ENCODE peak calls at places on chromosomes 3 and 15, in ten cellular contexts. One of them, this sample, is unnamed.

GRCh38 chr3:36540898-36541518 is 160.7 kb downstream of the STAC start:
- DNase-seq in GM12865: no peak
- DNase-seq in GM12864: no peak
- DNase-seq in H7: peak
- DNase-seq in choroid plexus epithelial cell: peak
- DNase-seq in mesendoderm: peak
- DNase-seq in left ventricle myocardium inferior: no peak
- DNase-seq in right cardiac atrium: no peak
- DNase-seq in AG04450: no peak
- DNase-seq in AG09309: peak
- DNase-seq in this sample: peak

GRCh38 chr3:63845215-63845614 is 18.4 kb downstream of the THOC7 start:
- DNase-seq in GM12865: no peak
- DNase-seq in GM12864: no peak
- DNase-seq in H7: no peak
- DNase-seq in choroid plexus epithelial cell: no peak
- DNase-seq in mesendoderm: no peak
- DNase-seq in left ventricle myocardium inferior: no peak
- DNase-seq in right cardiac atrium: no peak
- DNase-seq in AG04450: no peak
- DNase-seq in AG09309: no peak
- DNase-seq in this sample: peak

GRCh38 chr15:37206690-37207089 is 106.3 kb upstream of the MEIS2 start:
- DNase-seq in GM12865: no peak
- DNase-seq in GM12864: no peak
- DNase-seq in H7: no peak
- DNase-seq in choroid plexus epithelial cell: no peak
- DNase-seq in mesendoderm: no peak
- DNase-seq in left ventricle myocardium inferior: no peak
- DNase-seq in right cardiac atrium: no peak
- DNase-seq in AG04450: no peak
- DNase-seq in AG09309: no peak
- DNase-seq in this sample: no peak

GRCh38 chr3:151974067-151974466 is 100.6 kb downstream of the SUCNR1 start:
- DNase-seq in GM12865: no peak
- DNase-seq in GM12864: no peak
- DNase-seq in H7: no peak
- DNase-seq in choroid plexus epithelial cell: peak
- DNase-seq in mesendoderm: peak
- DNase-seq in left ventricle myocardium inferior: no peak
- DNase-seq in right cardiac atrium: no peak
- DNase-seq in AG04450: no peak
- DNase-seq in AG09309: no peak
- DNase-seq in this sample: peak

GRCh38 chr3:151743860-151744259 is 10.1 kb downstream of the AADACL2 start:
- DNase-seq in GM12865: no peak
- DNase-seq in GM12864: no peak
- DNase-seq in H7: no peak
- DNase-seq in choroid plexus epithelial cell: no peak
- DNase-seq in mesendoderm: no peak
- DNase-seq in left ventricle myocardium inferior: no peak
- DNase-seq in right cardiac atrium: no peak
- DNase-seq in AG04450: no peak
- DNase-seq in AG09309: no peak
- DNase-seq in this sample: no peak

GRCh38 chr3:72343078-72343477 is 505.2 kb downstream of the SHQ1 start:
- DNase-seq in GM12865: peak
- DNase-seq in GM12864: no peak
- DNase-seq in H7: no peak
- DNase-seq in choroid plexus epithelial cell: peak
- DNase-seq in mesendoderm: no peak
- DNase-seq in left ventricle myocardium inferior: no peak
- DNase-seq in right cardiac atrium: no peak
- DNase-seq in AG04450: no peak
- DNase-seq in AG09309: peak
- DNase-seq in this sample: peak

GRCh38 chr3:40306336-40306735 is 3.2 kb upstream of the EIF1B start:
- DNase-seq in GM12865: no peak
- DNase-seq in GM12864: no peak
- DNase-seq in H7: no peak
- DNase-seq in choroid plexus epithelial cell: no peak
- DNase-seq in mesendoderm: no peak
- DNase-seq in left ventricle myocardium inferior: no peak
- DNase-seq in right cardiac atrium: no peak
- DNase-seq in AG04450: no peak
- DNase-seq in AG09309: no peak
- DNase-seq in this sample: no peak

GRCh38 chr3:177491301-177492031 is 294.2 kb upstream of the TBL1XR1 start:
- DNase-seq in GM12865: no peak
- DNase-seq in GM12864: no peak
- DNase-seq in H7: no peak
- DNase-seq in choroid plexus epithelial cell: no peak
- DNase-seq in mesendoderm: peak
- DNase-seq in left ventricle myocardium inferior: no peak
- DNase-seq in right cardiac atrium: no peak
- DNase-seq in AG04450: no peak
- DNase-seq in AG09309: no peak
- DNase-seq in this sample: peak

GRCh38 chr3:126816956-126817777 is 113.1 kb downstream of the CHCHD6 start:
- DNase-seq in GM12865: no peak
- DNase-seq in GM12864: no peak
- DNase-seq in H7: no peak
- DNase-seq in choroid plexus epithelial cell: peak
- DNase-seq in mesendoderm: no peak
- DNase-seq in left ventricle myocardium inferior: peak
- DNase-seq in right cardiac atrium: no peak
- DNase-seq in AG04450: no peak
- DNase-seq in AG09309: no peak
- DNase-seq in this sample: no peak

GRCh38 chr15:78620021-78620838 is 566 bp downstream of the CHRNA3 start:
- DNase-seq in GM12865: no peak
- DNase-seq in GM12864: no peak
- DNase-seq in H7: peak
- DNase-seq in choroid plexus epithelial cell: peak
- DNase-seq in mesendoderm: peak
- DNase-seq in left ventricle myocardium inferior: no peak
- DNase-seq in right cardiac atrium: no peak
- DNase-seq in AG04450: no peak
- DNase-seq in AG09309: no peak
- DNase-seq in this sample: peak

GRCh38 chr15:84611631-84612030 is 10.8 kb downstream of the ZSCAN2 start:
- DNase-seq in GM12865: no peak
- DNase-seq in GM12864: no peak
- DNase-seq in H7: no peak
- DNase-seq in choroid plexus epithelial cell: no peak
- DNase-seq in mesendoderm: no peak
- DNase-seq in left ventricle myocardium inferior: no peak
- DNase-seq in right cardiac atrium: no peak
- DNase-seq in AG04450: no peak
- DNase-seq in AG09309: no peak
- DNase-seq in this sample: no peak

GRCh38 chr3:52046186-52046913 is 10.0 kb downstream of the DUSP7 start:
- DNase-seq in GM12865: no peak
- DNase-seq in GM12864: no peak
- DNase-seq in H7: no peak
- DNase-seq in choroid plexus epithelial cell: peak
- DNase-seq in mesendoderm: peak
- DNase-seq in left ventricle myocardium inferior: no peak
- DNase-seq in right cardiac atrium: peak
- DNase-seq in AG04450: peak
- DNase-seq in AG09309: peak
- DNase-seq in this sample: peak

GRCh38 chr15:50058231-50058630 is 60.8 kb downstream of the ATP8B4 start:
- DNase-seq in GM12865: no peak
- DNase-seq in GM12864: no peak
- DNase-seq in H7: no peak
- DNase-seq in choroid plexus epithelial cell: peak
- DNase-seq in mesendoderm: no peak
- DNase-seq in left ventricle myocardium inferior: no peak
- DNase-seq in right cardiac atrium: no peak
- DNase-seq in AG04450: no peak
- DNase-seq in AG09309: no peak
- DNase-seq in this sample: peak

GRCh38 chr15:98012354-98012753 is 51.9 kb downstream of the ARRDC4 start:
- DNase-seq in GM12865: no peak
- DNase-seq in GM12864: no peak
- DNase-seq in H7: no peak
- DNase-seq in choroid plexus epithelial cell: no peak
- DNase-seq in mesendoderm: no peak
- DNase-seq in left ventricle myocardium inferior: no peak
- DNase-seq in right cardiac atrium: no peak
- DNase-seq in AG04450: no peak
- DNase-seq in AG09309: no peak
- DNase-seq in this sample: no peak

GRCh38 chr15:98018761-98019351 is 58.4 kb downstream of the ARRDC4 start:
- DNase-seq in GM12865: no peak
- DNase-seq in GM12864: no peak
- DNase-seq in H7: no peak
- DNase-seq in choroid plexus epithelial cell: no peak
- DNase-seq in mesendoderm: no peak
- DNase-seq in left ventricle myocardium inferior: no peak
- DNase-seq in right cardiac atrium: no peak
- DNase-seq in AG04450: no peak
- DNase-seq in AG09309: no peak
- DNase-seq in this sample: no peak

GRCh38 chr15:98017150-98017964 is 56.9 kb downstream of the ARRDC4 start:
- DNase-seq in GM12865: no peak
- DNase-seq in GM12864: no peak
- DNase-seq in H7: no peak
- DNase-seq in choroid plexus epithelial cell: no peak
- DNase-seq in mesendoderm: peak
- DNase-seq in left ventricle myocardium inferior: no peak
- DNase-seq in right cardiac atrium: no peak
- DNase-seq in AG04450: no peak
- DNase-seq in AG09309: no peak
- DNase-seq in this sample: no peak
- H3K4me3 ChIP-seq in GM12865: no peak
- H3K4me3 ChIP-seq in GM12864: no peak
- H3K4me3 ChIP-seq in H7: no peak
- H3K4me3 ChIP-seq in choroid plexus epithelial cell: no peak
- H3K4me3 ChIP-seq in mesendoderm: no peak
- H3K4me3 ChIP-seq in left ventricle myocardium inferior: no peak
- H3K4me3 ChIP-seq in right cardiac atrium: no peak
- H3K4me3 ChIP-seq in AG04450: no peak
- H3K4me3 ChIP-seq in AG09309: no peak
- H3K4me3 ChIP-seq in this sample: no peak

DNA sequence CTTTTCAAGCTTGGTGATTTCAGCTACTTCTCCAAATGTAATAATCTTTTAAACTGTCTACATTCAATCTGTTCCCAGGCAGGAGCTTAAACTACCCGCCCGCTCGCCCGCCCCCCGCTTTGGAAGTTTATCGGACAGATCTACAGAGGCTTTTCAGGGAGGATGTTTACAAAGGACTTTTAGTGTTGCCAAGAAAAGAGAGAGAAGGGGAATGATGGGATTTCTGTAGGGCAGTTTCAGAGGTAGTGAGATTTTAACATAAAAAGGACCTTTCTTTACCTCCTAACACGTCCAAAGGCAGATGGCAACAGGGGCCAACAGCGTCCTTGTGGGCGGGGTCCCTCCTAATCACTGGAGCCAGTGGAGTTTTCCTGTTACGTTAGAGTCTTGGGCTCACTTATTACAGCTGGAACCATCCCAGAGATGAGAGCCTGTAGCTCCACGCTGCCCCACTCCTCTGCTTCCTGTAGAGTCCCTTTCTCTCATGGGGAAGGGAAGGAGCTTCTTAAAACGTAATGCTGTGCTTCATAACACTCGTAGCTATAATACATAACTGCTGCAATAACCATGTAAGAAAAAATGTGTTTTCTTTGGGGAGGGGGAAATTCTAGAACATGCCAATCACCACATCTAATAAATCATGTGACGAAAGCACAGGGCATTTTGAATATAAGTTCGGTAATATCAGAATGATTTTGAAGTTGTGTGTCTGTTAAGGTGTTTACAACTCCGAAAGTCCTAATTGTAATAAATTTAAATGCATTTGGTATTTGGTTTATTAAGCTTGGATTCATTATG is 30.9 kb downstream of the HES1 start:
- DNase-seq in GM12865: no peak
- DNase-seq in GM12864: no peak
- DNase-seq in H7: no peak
- DNase-seq in choroid plexus epithelial cell: no peak
- DNase-seq in mesendoderm: peak
- DNase-seq in left ventricle myocardium inferior: peak
- DNase-seq in right cardiac atrium: peak
- DNase-seq in AG04450: no peak
- DNase-seq in AG09309: no peak
- DNase-seq in this sample: peak
- H3K4me3 ChIP-seq in GM12865: no peak
- H3K4me3 ChIP-seq in GM12864: no peak
- H3K4me3 ChIP-seq in H7: no peak
- H3K4me3 ChIP-seq in choroid plexus epithelial cell: no peak
- H3K4me3 ChIP-seq in mesendoderm: no peak
- H3K4me3 ChIP-seq in left ventricle myocardium inferior: peak
- H3K4me3 ChIP-seq in right cardiac atrium: no peak
- H3K4me3 ChIP-seq in AG04450: no peak
- H3K4me3 ChIP-seq in AG09309: no peak
- H3K4me3 ChIP-seq in this sample: no peak

GRCh38 chr3:98450372-98450771 is 12.6 kb upstream of the OR5K1 start:
- DNase-seq in GM12865: no peak
- DNase-seq in GM12864: no peak
- DNase-seq in H7: no peak
- DNase-seq in choroid plexus epithelial cell: no peak
- DNase-seq in mesendoderm: no peak
- DNase-seq in left ventricle myocardium inferior: no peak
- DNase-seq in right cardiac atrium: no peak
- DNase-seq in AG04450: no peak
- DNase-seq in AG09309: no peak
- DNase-seq in this sample: no peak
- H3K4me3 ChIP-seq in GM12865: no peak
- H3K4me3 ChIP-seq in GM12864: no peak
- H3K4me3 ChIP-seq in H7: no peak
- H3K4me3 ChIP-seq in choroid plexus epithelial cell: no peak
- H3K4me3 ChIP-seq in mesendoderm: no peak
- H3K4me3 ChIP-seq in left ventricle myocardium inferior: no peak
- H3K4me3 ChIP-seq in right cardiac atrium: no peak
- H3K4me3 ChIP-seq in AG04450: no peak
- H3K4me3 ChIP-seq in AG09309: no peak
- H3K4me3 ChIP-seq in this sample: no peak

DNA sequence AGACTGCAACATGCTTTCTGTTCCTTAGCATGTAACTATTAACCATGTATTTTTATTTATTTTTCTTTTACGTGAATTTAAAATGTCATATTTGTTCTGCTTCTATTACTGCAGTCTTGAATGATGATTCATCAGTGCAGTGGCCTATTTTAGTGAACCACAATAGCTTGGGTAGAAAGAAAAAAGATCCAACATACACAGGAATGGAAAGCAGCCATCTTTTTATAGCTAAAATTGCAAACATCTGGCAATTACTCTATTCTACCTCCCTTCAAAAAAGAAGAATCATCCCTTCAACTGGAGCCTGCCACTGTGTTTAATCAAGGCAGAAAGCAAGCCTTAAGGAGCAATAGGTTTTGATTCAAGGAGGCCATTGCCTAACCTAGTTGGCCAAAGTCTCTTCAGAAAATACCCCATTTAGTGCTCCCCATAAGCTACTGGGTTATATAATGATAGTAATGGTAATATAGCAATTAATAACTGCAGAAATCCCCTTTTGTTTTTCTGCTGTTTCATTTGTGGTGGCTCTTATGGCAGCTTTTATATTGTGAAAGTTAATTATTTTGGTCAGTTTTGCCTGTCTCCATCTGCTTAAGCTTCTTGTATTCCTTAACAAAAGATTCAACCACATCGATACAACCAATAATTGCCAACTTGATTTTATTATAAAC is 267.3 kb downstream of the LPP start:
- DNase-seq in GM12865: no peak
- DNase-seq in GM12864: no peak
- DNase-seq in H7: no peak
- DNase-seq in choroid plexus epithelial cell: peak
- DNase-seq in mesendoderm: no peak
- DNase-seq in left ventricle myocardium inferior: no peak
- DNase-seq in right cardiac atrium: no peak
- DNase-seq in AG04450: peak
- DNase-seq in AG09309: peak
- DNase-seq in this sample: peak
- H3K4me3 ChIP-seq in GM12865: no peak
- H3K4me3 ChIP-seq in GM12864: no peak
- H3K4me3 ChIP-seq in H7: no peak
- H3K4me3 ChIP-seq in choroid plexus epithelial cell: no peak
- H3K4me3 ChIP-seq in mesendoderm: no peak
- H3K4me3 ChIP-seq in left ventricle myocardium inferior: no peak
- H3K4me3 ChIP-seq in right cardiac atrium: no peak
- H3K4me3 ChIP-seq in AG04450: no peak
- H3K4me3 ChIP-seq in AG09309: no peak
- H3K4me3 ChIP-seq in this sample: no peak